ENCODE peak calls at places on chromosomes 13 and 19, in six cellular contexts. One of them, this sample, is unnamed.

GRCh38 chr13:80132741-80133601 is 208.0 kb downstream of the SPRY2 start:
- DNase-seq in stimulated activated CD4-positive, alpha-beta T cell treated with anti-CD3 and anti-CD28 coated beads, Interleukin-2, amount 100 ng/mL, for 48 hours: no peak
- DNase-seq in testis: peak
- DNase-seq in pancreas: peak
- DNase-seq in activated T-cell treated with anti-CD3 and anti-CD28 coated beads for 1 hour: no peak
- DNase-seq in hepatic stellate cell: peak
- DNase-seq in this sample: no peak

GRCh38 chr13:103272770-103273169 is 206.6 kb upstream of the SLC10A2 start:
- DNase-seq in hepatic stellate cell: no peak
- DNase-seq in testis: no peak
- DNase-seq in pancreas: no peak
- DNase-seq in activated T-cell treated with anti-CD3 and anti-CD28 coated beads for 1 hour: no peak
- DNase-seq in stimulated activated CD4-positive, alpha-beta T cell treated with anti-CD3 and anti-CD28 coated beads, Interleukin-2, amount 100 ng/mL, for 48 hours: no peak
- DNase-seq in this sample: no peak

GRCh38 chr19:12757544-12758274 is 6.1 kb downstream of the BEST2 start:
- DNase-seq in hepatic stellate cell: peak
- DNase-seq in pancreas: peak
- DNase-seq in stimulated activated CD4-positive, alpha-beta T cell treated with anti-CD3 and anti-CD28 coated beads, Interleukin-2, amount 100 ng/mL, for 48 hours: peak
- DNase-seq in testis: peak
- DNase-seq in activated T-cell treated with anti-CD3 and anti-CD28 coated beads for 1 hour: peak
- DNase-seq in this sample: peak

GRCh38 chr13:42007844-42008243 is 40.6 kb upstream of the DGKH start:
- DNase-seq in stimulated activated CD4-positive, alpha-beta T cell treated with anti-CD3 and anti-CD28 coated beads, Interleukin-2, amount 100 ng/mL, for 48 hours: no peak
- DNase-seq in hepatic stellate cell: no peak
- DNase-seq in testis: no peak
- DNase-seq in pancreas: no peak
- DNase-seq in activated T-cell treated with anti-CD3 and anti-CD28 coated beads for 1 hour: no peak
- DNase-seq in this sample: no peak

GRCh38 chr19:41871573-41872383 is 5.3 kb upstream of the CD79A start:
- DNase-seq in testis: no peak
- DNase-seq in stimulated activated CD4-positive, alpha-beta T cell treated with anti-CD3 and anti-CD28 coated beads, Interleukin-2, amount 100 ng/mL, for 48 hours: peak
- DNase-seq in hepatic stellate cell: no peak
- DNase-seq in pancreas: no peak
- DNase-seq in activated T-cell treated with anti-CD3 and anti-CD28 coated beads for 1 hour: no peak
- DNase-seq in this sample: peak

GRCh38 chr13:38399540-38399939 is 49.9 kb downstream of the UFM1 start:
- DNase-seq in pancreas: no peak
- DNase-seq in stimulated activated CD4-positive, alpha-beta T cell treated with anti-CD3 and anti-CD28 coated beads, Interleukin-2, amount 100 ng/mL, for 48 hours: no peak
- DNase-seq in testis: no peak
- DNase-seq in activated T-cell treated with anti-CD3 and anti-CD28 coated beads for 1 hour: no peak
- DNase-seq in hepatic stellate cell: no peak
- DNase-seq in this sample: no peak

GRCh38 chr13:87459419-87459818 is 211.8 kb upstream of the SLITRK5 start:
- DNase-seq in activated T-cell treated with anti-CD3 and anti-CD28 coated beads for 1 hour: no peak
- DNase-seq in testis: no peak
- DNase-seq in hepatic stellate cell: no peak
- DNase-seq in stimulated activated CD4-positive, alpha-beta T cell treated with anti-CD3 and anti-CD28 coated beads, Interleukin-2, amount 100 ng/mL, for 48 hours: no peak
- DNase-seq in pancreas: no peak
- DNase-seq in this sample: no peak

GRCh38 chr13:85657942-85658341 is 141.3 kb downstream of the SLITRK6 start:
- DNase-seq in testis: no peak
- DNase-seq in pancreas: no peak
- DNase-seq in stimulated activated CD4-positive, alpha-beta T cell treated with anti-CD3 and anti-CD28 coated beads, Interleukin-2, amount 100 ng/mL, for 48 hours: no peak
- DNase-seq in activated T-cell treated with anti-CD3 and anti-CD28 coated beads for 1 hour: no peak
- DNase-seq in hepatic stellate cell: no peak
- DNase-seq in this sample: no peak

GRCh38 chr19:38201731-38202130 is 22.3 kb downstream of the DPF1 start:
- DNase-seq in stimulated activated CD4-positive, alpha-beta T cell treated with anti-CD3 and anti-CD28 coated beads, Interleukin-2, amount 100 ng/mL, for 48 hours: no peak
- DNase-seq in testis: no peak
- DNase-seq in pancreas: no peak
- DNase-seq in activated T-cell treated with anti-CD3 and anti-CD28 coated beads for 1 hour: no peak
- DNase-seq in hepatic stellate cell: no peak
- DNase-seq in this sample: no peak

GRCh38 chr13:45401306-45401705 is 16.9 kb downstream of the SLC25A30 start:
- DNase-seq in testis: no peak
- DNase-seq in pancreas: no peak
- DNase-seq in stimulated activated CD4-positive, alpha-beta T cell treated with anti-CD3 and anti-CD28 coated beads, Interleukin-2, amount 100 ng/mL, for 48 hours: no peak
- DNase-seq in activated T-cell treated with anti-CD3 and anti-CD28 coated beads for 1 hour: no peak
- DNase-seq in hepatic stellate cell: no peak
- DNase-seq in this sample: no peak

GRCh38 chr19:54335164-54335563 is 3.8 kb downstream of the LILRA4 start:
- DNase-seq in stimulated activated CD4-positive, alpha-beta T cell treated with anti-CD3 and anti-CD28 coated beads, Interleukin-2, amount 100 ng/mL, for 48 hours: no peak
- DNase-seq in activated T-cell treated with anti-CD3 and anti-CD28 coated beads for 1 hour: no peak
- DNase-seq in testis: no peak
- DNase-seq in hepatic stellate cell: no peak
- DNase-seq in pancreas: no peak
- DNase-seq in this sample: no peak

GRCh38 chr13:112263152-112263551 is 113.0 kb upstream of the SPACA7 start:
- DNase-seq in testis: no peak
- DNase-seq in activated T-cell treated with anti-CD3 and anti-CD28 coated beads for 1 hour: no peak
- DNase-seq in stimulated activated CD4-positive, alpha-beta T cell treated with anti-CD3 and anti-CD28 coated beads, Interleukin-2, amount 100 ng/mL, for 48 hours: no peak
- DNase-seq in hepatic stellate cell: no peak
- DNase-seq in pancreas: no peak
- DNase-seq in this sample: no peak

GRCh38 chr19:40366697-40367561 is 18.4 kb downstream of the PLD3 start:
- DNase-seq in testis: peak
- DNase-seq in activated T-cell treated with anti-CD3 and anti-CD28 coated beads for 1 hour: no peak
- DNase-seq in stimulated activated CD4-positive, alpha-beta T cell treated with anti-CD3 and anti-CD28 coated beads, Interleukin-2, amount 100 ng/mL, for 48 hours: no peak
- DNase-seq in hepatic stellate cell: no peak
- DNase-seq in pancreas: no peak
- DNase-seq in this sample: no peak

GRCh38 chr13:20822406-20822805 is 48.6 kb upstream of the EEF1AKMT1 start:
- DNase-seq in testis: no peak
- DNase-seq in activated T-cell treated with anti-CD3 and anti-CD28 coated beads for 1 hour: no peak
- DNase-seq in hepatic stellate cell: no peak
- DNase-seq in pancreas: no peak
- DNase-seq in stimulated activated CD4-positive, alpha-beta T cell treated with anti-CD3 and anti-CD28 coated beads, Interleukin-2, amount 100 ng/mL, for 48 hours: no peak
- DNase-seq in this sample: no peak

GRCh38 chr13:113155201-113155600 is 3.2 kb upstream of the PROZ start:
- DNase-seq in stimulated activated CD4-positive, alpha-beta T cell treated with anti-CD3 and anti-CD28 coated beads, Interleukin-2, amount 100 ng/mL, for 48 hours: no peak
- DNase-seq in testis: no peak
- DNase-seq in pancreas: no peak
- DNase-seq in hepatic stellate cell: no peak
- DNase-seq in activated T-cell treated with anti-CD3 and anti-CD28 coated beads for 1 hour: no peak
- DNase-seq in this sample: no peak

GRCh38 chr19:35066691-35067563 is 25.4 kb downstream of the HPN start:
- DNase-seq in hepatic stellate cell: peak
- DNase-seq in testis: peak
- DNase-seq in stimulated activated CD4-positive, alpha-beta T cell treated with anti-CD3 and anti-CD28 coated beads, Interleukin-2, amount 100 ng/mL, for 48 hours: peak
- DNase-seq in pancreas: peak
- DNase-seq in activated T-cell treated with anti-CD3 and anti-CD28 coated beads for 1 hour: peak
- DNase-seq in this sample: peak

GRCh38 chr13:93243375-93244063 is 16.9 kb downstream of the GPC6 start:
- DNase-seq in testis: no peak
- DNase-seq in stimulated activated CD4-positive, alpha-beta T cell treated with anti-CD3 and anti-CD28 coated beads, Interleukin-2, amount 100 ng/mL, for 48 hours: no peak
- DNase-seq in activated T-cell treated with anti-CD3 and anti-CD28 coated beads for 1 hour: no peak
- DNase-seq in pancreas: no peak
- DNase-seq in hepatic stellate cell: no peak
- DNase-seq in this sample: no peak

GRCh38 chr13:73158851-73159250 is 100.0 kb downstream of the KLF5 start:
- DNase-seq in testis: no peak
- DNase-seq in pancreas: no peak
- DNase-seq in activated T-cell treated with anti-CD3 and anti-CD28 coated beads for 1 hour: no peak
- DNase-seq in stimulated activated CD4-positive, alpha-beta T cell treated with anti-CD3 and anti-CD28 coated beads, Interleukin-2, amount 100 ng/mL, for 48 hours: no peak
- DNase-seq in hepatic stellate cell: no peak
- DNase-seq in this sample: no peak

GRCh38 chr13:98977568-98978270 is at the start of gene DOCK9:
- DNase-seq in testis: peak
- DNase-seq in pancreas: peak
- DNase-seq in hepatic stellate cell: peak
- DNase-seq in activated T-cell treated with anti-CD3 and anti-CD28 coated beads for 1 hour: no peak
- DNase-seq in stimulated activated CD4-positive, alpha-beta T cell treated with anti-CD3 and anti-CD28 coated beads, Interleukin-2, amount 100 ng/mL, for 48 hours: no peak
- DNase-seq in this sample: no peak

GRCh38 chr19:11151181-11151580 is 4.4 kb downstream of the SPC24 start:
- DNase-seq in pancreas: no peak
- DNase-seq in stimulated activated CD4-positive, alpha-beta T cell treated with anti-CD3 and anti-CD28 coated beads, Interleukin-2, amount 100 ng/mL, for 48 hours: no peak
- DNase-seq in activated T-cell treated with anti-CD3 and anti-CD28 coated beads for 1 hour: no peak
- DNase-seq in hepatic stellate cell: no peak
- DNase-seq in testis: peak
- DNase-seq in this sample: no peak

GRCh38 chr19:30070970-30071632 is 129.1 kb downstream of the URI1 start:
- DNase-seq in hepatic stellate cell: no peak
- DNase-seq in activated T-cell treated with anti-CD3 and anti-CD28 coated beads for 1 hour: no peak
- DNase-seq in pancreas: peak
- DNase-seq in testis: no peak
- DNase-seq in stimulated activated CD4-positive, alpha-beta T cell treated with anti-CD3 and anti-CD28 coated beads, Interleukin-2, amount 100 ng/mL, for 48 hours: no peak
- DNase-seq in this sample: no peak

GRCh38 chr13:44921931-44922758 is 67.1 kb downstream of the NUFIP1 start:
- DNase-seq in stimulated activated CD4-positive, alpha-beta T cell treated with anti-CD3 and anti-CD28 coated beads, Interleukin-2, amount 100 ng/mL, for 48 hours: no peak
- DNase-seq in activated T-cell treated with anti-CD3 and anti-CD28 coated beads for 1 hour: no peak
- DNase-seq in testis: peak
- DNase-seq in pancreas: no peak
- DNase-seq in hepatic stellate cell: peak
- DNase-seq in this sample: no peak

GRCh38 chr19:32339988-32340874 is 5.2 kb upstream of the ZNF507 start:
- DNase-seq in stimulated activated CD4-positive, alpha-beta T cell treated with anti-CD3 and anti-CD28 coated beads, Interleukin-2, amount 100 ng/mL, for 48 hours: peak
- DNase-seq in pancreas: peak
- DNase-seq in hepatic stellate cell: peak
- DNase-seq in testis: peak
- DNase-seq in activated T-cell treated with anti-CD3 and anti-CD28 coated beads for 1 hour: peak
- DNase-seq in this sample: peak